ENCODE peak calls at places on chromosomes 3 and 15, in four cellular contexts. A is cardiac muscle cell, N is hepatocyte, I is A549. K is an unnamed sample.

GRCh38 chr15:75307778-75308390 is 25.2 kb downstream of the GOLGA6D start:
- DNase-seq in I (peak), A (peak), N (peak), K (no peak)

GRCh38 chr3:79245295-79246138 is 522.3 kb downstream of the ROBO1 start:
- DNase-seq in N (no peak), I (no peak), A (no peak), K (no peak)

GRCh38 chr3:5210926-5211325 is 23.4 kb downstream of the EDEM1 start:
- DNase-seq in A (no peak), I (no peak), N (peak), K (no peak)

GRCh38 chr15:90665288-90666134 is 51.6 kb upstream of the BLM start:
- DNase-seq in A (peak), N (no peak), I (peak), K (no peak)

GRCh38 chr3:139043554-139044365 is 932 bp downstream of the PRR23C start:
- DNase-seq in I (no peak), N (no peak), A (no peak), K (no peak)

GRCh38 chr3:111237906-111238305 is 166.3 kb downstream of the NECTIN3 start:
- DNase-seq in A (no peak), I (no peak), N (no peak), K (no peak)

GRCh38 chr3:72329354-72329753 is 518.9 kb downstream of the SHQ1 start:
- DNase-seq in I (no peak), A (no peak), N (peak), K (no peak)

GRCh38 chr3:165837058-165837525 is at the start of gene BCHE:
- DNase-seq in N (peak), I (peak), A (peak), K (peak)

GRCh38 chr3:180870008-180870733 is 42.3 kb upstream of the FXR1 start:
- DNase-seq in N (peak), I (no peak), A (peak), K (no peak)

GRCh38 chr15:48470096-48470495 is 138.9 kb downstream of the DUT start:
- DNase-seq in N (no peak), I (no peak), A (no peak), K (no peak)

GRCh38 chr15:34993877-34994276 is 5.8 kb upstream of the ZNF770 start:
- DNase-seq in N (no peak), I (no peak), A (no peak), K (no peak)

GRCh38 chr15:56988219-56988618 is 69.8 kb downstream of the TCF12 start:
- DNase-seq in N (no peak), I (no peak), A (no peak), K (no peak)

GRCh38 chr3:143287403-143287802 is 167.8 kb downstream of the CHST2 start:
- DNase-seq in N (no peak), A (no peak), I (no peak), K (no peak)

GRCh38 chr3:157460253-157460652 is 23.6 kb downstream of the PTX3 start:
- DNase-seq in I (no peak), A (no peak), N (no peak), K (no peak)

GRCh38 chr3:113575191-113575590 is 42.8 kb downstream of the SIDT1 start:
- DNase-seq in I (no peak), A (no peak), N (no peak), K (no peak)

GRCh38 chr15:74307827-74308642 is 59.4 kb downstream of the CYP11A1 start:
- DNase-seq in I (peak), A (peak), N (peak), K (no peak)

GRCh38 chr3:120203016-120203415 is 82.0 kb downstream of the GPR156 start:
- DNase-seq in N (peak), I (no peak), A (peak), K (peak)

GRCh38 chr3:138440137-138440536 is 5.7 kb downstream of the ESYT3 start:
- DNase-seq in N (no peak), I (no peak), A (peak), K (no peak)

GRCh38 chr3:170848294-170848917 is 21.6 kb downstream of the RPL22L1 start:
- DNase-seq in I (no peak), A (peak), N (no peak), K (no peak)

GRCh38 chr15:78766041-78766440 is 45.2 kb downstream of the ADAMTS7 start:
- DNase-seq in I (no peak), N (no peak), A (no peak), K (no peak)

GRCh38 chr3:52094591-52095485 is 38.5 kb upstream of the DUSP7 start:
- DNase-seq in I (no peak), N (no peak), A (no peak), K (no peak)

GRCh38 chr3:125256675-125257074 is 44.1 kb upstream of the SLC12A8 start:
- DNase-seq in N (no peak), A (no peak), I (no peak), K (no peak)

GRCh38 chr15:94877833-94878232 is 646.5 kb downstream of the MCTP2 start:
- DNase-seq in A (no peak), N (no peak), I (no peak), K (no peak)

GRCh38 chr15:88624156-88624970 is 3.2 kb downstream of the AEN start:
- DNase-seq in A (peak), I (no peak), N (peak), K (no peak)

GRCh38 chr3:55662683-55663082 is 175.6 kb upstream of the WNT5A start:
- DNase-seq in A (peak), N (no peak), I (no peak), K (no peak)

GRCh38 chr15:67783303-67783702 is 42.0 kb upstream of the SKOR1 start:
- DNase-seq in I (no peak), A (no peak), N (no peak), K (no peak)
- TF ChIP-seq CTCF in I (no peak), A (no peak), N (no peak), K (no peak)

GRCh38 chr15:30816430-30816829 is 87.3 kb upstream of the FAN1 start:
- DNase-seq in N (no peak), A (no peak), I (no peak), K (no peak)
- H3K4me3 ChIP-seq in N (no peak), A (no peak), I (no peak), K (no peak)

GRCh38 chr3:47743855-47744254 is 37.8 kb downstream of the SMARCC1 start:
- DNase-seq in A (no peak), N (no peak), I (no peak), K (no peak)

GRCh38 chr3:47747558-47747957 is 34.1 kb downstream of the SMARCC1 start:
- DNase-seq in I (no peak), A (no peak), N (no peak), K (no peak)

GRCh38 chr3:47746264-47746663 is 35.4 kb downstream of the SMARCC1 start:
- DNase-seq in N (no peak), I (no peak), A (no peak), K (no peak)

GRCh38 chr3:47741925-47742324 is 39.8 kb downstream of the SMARCC1 start:
- DNase-seq in I (no peak), N (no peak), A (no peak), K (no peak)
- TF ChIP-seq CTCF in I (no peak), N (no peak), A (no peak), K (no peak)

DNA sequence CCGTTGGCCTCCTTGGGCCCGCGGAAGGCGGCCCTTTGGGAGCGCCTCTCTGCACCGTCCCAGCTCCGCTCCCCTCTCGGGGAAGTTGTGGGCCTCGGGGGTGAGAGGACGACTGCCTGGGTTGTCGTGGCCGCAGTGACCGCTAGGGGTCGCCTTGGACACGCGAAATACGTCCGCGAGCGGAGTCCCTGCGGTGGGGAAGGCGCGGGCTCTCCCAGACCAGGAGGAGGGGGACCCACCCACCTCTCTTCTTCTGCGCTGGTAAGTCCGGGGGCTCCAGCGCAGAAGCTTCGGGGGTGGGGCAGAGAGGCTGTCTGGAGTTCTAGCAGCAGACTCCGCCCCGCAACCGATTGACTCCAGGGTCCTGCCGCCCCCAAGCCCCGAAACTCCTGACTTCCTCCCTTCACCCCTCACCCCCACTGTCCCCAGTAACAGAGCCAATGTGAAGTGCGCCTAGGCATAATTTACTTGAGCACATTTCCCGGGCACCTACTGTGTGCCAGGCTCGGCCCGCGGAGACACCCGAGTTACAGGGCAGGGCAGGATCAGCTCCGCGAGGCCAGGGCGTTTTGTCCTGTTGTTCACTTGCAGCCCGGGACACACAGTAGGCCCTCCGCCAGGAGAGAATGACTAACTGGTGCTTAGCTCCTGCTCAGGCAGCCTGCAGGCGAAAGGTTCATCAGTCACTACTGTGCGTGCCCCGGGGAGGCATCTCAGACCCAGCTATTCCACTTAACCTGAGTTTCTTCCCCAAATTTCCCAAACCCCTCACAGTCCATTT is 32.8 kb downstream of the DNASE1L3 start:
- DNase-seq in I (peak), A (peak), N (peak), K (no peak)
- H3K4me3 ChIP-seq in I (no peak), A (peak), N (no peak), K (peak)

GRCh38 chr15:65285291-65286068 is 1.2 kb downstream of the PARP16 start:
- DNase-seq in A (no peak), N (no peak), I (no peak), K (no peak)

GRCh38 chr15:65286069-65286703 is 497 bp downstream of the PARP16 start:
- DNase-seq in N (peak), A (peak), I (no peak), K (no peak)

GRCh38 chr15:65287515-65287845 is 797 bp upstream of the PARP16 start:
- DNase-seq in I (no peak), N (no peak), A (no peak), K (no peak)

GRCh38 chr15:65289261-65289854 is 2.7 kb upstream of the PARP16 start:
- DNase-seq in I (no peak), N (no peak), A (no peak), K (no peak)

GRCh38 chr15:65286704-65287514 is at the start of gene PARP16:
- DNase-seq in N (peak), I (peak), A (peak), K (peak)
- TF ChIP-seq CTCF in N (peak), I (peak), A (peak), K (peak)

GRCh38 chr15:70528816-70529215 is 234.5 kb downstream of the UACA start:
- DNase-seq in I (no peak), N (no peak), A (no peak), K (no peak)

GRCh38 chr15:70528270-70528706 is 235.1 kb downstream of the UACA start:
- DNase-seq in I (no peak), N (peak), A (peak), K (no peak)

GRCh38 chr15:70526221-70526973 is 237.0 kb downstream of the UACA start:
- DNase-seq in A (peak), N (peak), I (peak), K (no peak)

GRCh38 chr15:70525551-70525950 is 237.8 kb downstream of the UACA start:
- DNase-seq in N (no peak), A (no peak), I (no peak), K (no peak)

GRCh38 chr15:70526974-70527325 is 236.4 kb downstream of the UACA start:
- DNase-seq in A (peak), N (no peak), I (no peak), K (no peak)
- H3K4me3 ChIP-seq in A (no peak), N (no peak), I (peak), K (no peak)

GRCh38 chr3:132265488-132265887 is 51.7 kb upstream of the ACP3 start:
- DNase-seq in I (no peak), N (no peak), A (no peak), K (no peak)

GRCh38 chr3:132267594-132267993 is 49.6 kb upstream of the ACP3 start:
- DNase-seq in I (no peak), N (no peak), A (no peak), K (peak)

GRCh38 chr3:132273043-132273442 is 44.2 kb upstream of the ACP3 start:
- DNase-seq in I (no peak), N (no peak), A (no peak), K (no peak)

GRCh38 chr3:132265008-132265407 is 52.2 kb upstream of the ACP3 start:
- DNase-seq in N (no peak), A (no peak), I (no peak), K (no peak)

GRCh38 chr3:132268956-132269355 is 48.3 kb upstream of the ACP3 start:
- DNase-seq in I (no peak), N (peak), A (peak), K (no peak)
- TF ChIP-seq CTCF in I (no peak), N (peak), A (peak), K (no peak)

K was measured in LNCaP clone FGC.